ENCODE peak calls at places on chromosomes 13 and 19, in seven cellular contexts. One of them, this sample, is unnamed.

GRCh38 chr19:1410136-1410786 is 2.9 kb downstream of the DAZAP1 start:
- DNase-seq in Panc1: no peak
- DNase-seq in uterus: no peak
- DNase-seq in testis: no peak
- DNase-seq in H9: no peak
- DNase-seq in tibial nerve: no peak
- DNase-seq in CD8-positive, alpha-beta T cell: no peak
- DNase-seq in this sample: no peak

GRCh38 chr13:46831588-46832194 is 34.7 kb upstream of the ESD start:
- DNase-seq in tibial nerve: no peak
- DNase-seq in Panc1: peak
- DNase-seq in testis: peak
- DNase-seq in uterus: peak
- DNase-seq in CD8-positive, alpha-beta T cell: no peak
- DNase-seq in H9: no peak
- DNase-seq in this sample: no peak

GRCh38 chr19:35093430-35093829 is 22.2 kb upstream of the FXYD3 start:
- DNase-seq in tibial nerve: no peak
- DNase-seq in testis: no peak
- DNase-seq in H9: no peak
- DNase-seq in uterus: no peak
- DNase-seq in Panc1: no peak
- DNase-seq in CD8-positive, alpha-beta T cell: no peak
- DNase-seq in this sample: no peak

GRCh38 chr13:63636231-63636993 is 2220.8 kb upstream of the PCDH20 start:
- DNase-seq in Panc1: peak
- DNase-seq in H9: no peak
- DNase-seq in testis: no peak
- DNase-seq in CD8-positive, alpha-beta T cell: no peak
- DNase-seq in uterus: no peak
- DNase-seq in tibial nerve: no peak
- DNase-seq in this sample: no peak

GRCh38 chr13:108460043-108460442 is 169.4 kb upstream of the MYO16 start:
- DNase-seq in uterus: no peak
- DNase-seq in CD8-positive, alpha-beta T cell: no peak
- DNase-seq in Panc1: no peak
- DNase-seq in testis: no peak
- DNase-seq in H9: no peak
- DNase-seq in tibial nerve: no peak
- DNase-seq in this sample: no peak

GRCh38 chr19:49421039-49421877 is 2.0 kb downstream of the PTH2 start:
- DNase-seq in H9: peak
- DNase-seq in CD8-positive, alpha-beta T cell: no peak
- DNase-seq in uterus: no peak
- DNase-seq in testis: peak
- DNase-seq in Panc1: no peak
- DNase-seq in tibial nerve: no peak
- DNase-seq in this sample: peak

GRCh38 chr13:38350114-38350617 is 515 bp downstream of the UFM1 start:
- DNase-seq in uterus: no peak
- DNase-seq in Panc1: no peak
- DNase-seq in testis: peak
- DNase-seq in tibial nerve: peak
- DNase-seq in CD8-positive, alpha-beta T cell: peak
- DNase-seq in H9: no peak
- DNase-seq in this sample: peak

GRCh38 chr13:27968316-27969072 is 621 bp downstream of the CDX2 start:
- DNase-seq in CD8-positive, alpha-beta T cell: no peak
- DNase-seq in H9: peak
- DNase-seq in testis: no peak
- DNase-seq in tibial nerve: no peak
- DNase-seq in Panc1: no peak
- DNase-seq in uterus: no peak
- DNase-seq in this sample: peak

GRCh38 chr13:45847554-45848224 is 3.9 kb downstream of the SIAH3 start:
- DNase-seq in uterus: no peak
- DNase-seq in CD8-positive, alpha-beta T cell: peak
- DNase-seq in tibial nerve: no peak
- DNase-seq in H9: peak
- DNase-seq in Panc1: no peak
- DNase-seq in testis: no peak
- DNase-seq in this sample: no peak

GRCh38 chr13:45464687-45465453 is at the start of gene COG3:
- DNase-seq in Panc1: peak
- DNase-seq in tibial nerve: peak
- DNase-seq in H9: peak
- DNase-seq in testis: peak
- DNase-seq in CD8-positive, alpha-beta T cell: peak
- DNase-seq in uterus: peak
- DNase-seq in this sample: peak

GRCh38 chr19:5067666-5068065 is 98.8 kb downstream of the KDM4B start:
- DNase-seq in CD8-positive, alpha-beta T cell: no peak
- DNase-seq in testis: no peak
- DNase-seq in uterus: no peak
- DNase-seq in H9: no peak
- DNase-seq in tibial nerve: no peak
- DNase-seq in Panc1: no peak
- DNase-seq in this sample: no peak

GRCh38 chr19:5093953-5094718 is 125.2 kb downstream of the KDM4B start:
- DNase-seq in testis: no peak
- DNase-seq in Panc1: no peak
- DNase-seq in tibial nerve: no peak
- DNase-seq in H9: no peak
- DNase-seq in CD8-positive, alpha-beta T cell: no peak
- DNase-seq in uterus: no peak
- DNase-seq in this sample: no peak

GRCh38 chr13:46354143-46355087 is 32.6 kb downstream of the RUBCNL start:
- DNase-seq in Panc1: peak
- DNase-seq in H9: no peak
- DNase-seq in CD8-positive, alpha-beta T cell: no peak
- DNase-seq in uterus: no peak
- DNase-seq in testis: no peak
- DNase-seq in tibial nerve: no peak
- DNase-seq in this sample: no peak

GRCh38 chr13:44474122-44474910 is 100.7 kb downstream of the SERP2 start:
- DNase-seq in tibial nerve: no peak
- DNase-seq in uterus: no peak
- DNase-seq in CD8-positive, alpha-beta T cell: no peak
- DNase-seq in testis: peak
- DNase-seq in Panc1: no peak
- DNase-seq in H9: no peak
- DNase-seq in this sample: no peak

GRCh38 chr13:95300625-95301134 is 571 bp downstream of the ABCC4 start:
- DNase-seq in uterus: peak
- DNase-seq in H9: peak
- DNase-seq in Panc1: no peak
- DNase-seq in tibial nerve: no peak
- DNase-seq in testis: peak
- DNase-seq in CD8-positive, alpha-beta T cell: no peak
- DNase-seq in this sample: peak

GRCh38 chr13:77510156-77510555 is 25.4 kb upstream of the SCEL start:
- DNase-seq in H9: no peak
- DNase-seq in uterus: no peak
- DNase-seq in Panc1: no peak
- DNase-seq in CD8-positive, alpha-beta T cell: no peak
- DNase-seq in tibial nerve: no peak
- DNase-seq in testis: no peak
- DNase-seq in this sample: no peak

GRCh38 chr13:77503398-77503797 is 32.1 kb upstream of the SCEL start:
- DNase-seq in uterus: no peak
- DNase-seq in Panc1: no peak
- DNase-seq in CD8-positive, alpha-beta T cell: no peak
- DNase-seq in testis: no peak
- DNase-seq in H9: no peak
- DNase-seq in tibial nerve: no peak
- DNase-seq in this sample: no peak

GRCh38 chr13:77507931-77508776 is 27.4 kb upstream of the SCEL start:
- DNase-seq in testis: no peak
- DNase-seq in Panc1: no peak
- DNase-seq in CD8-positive, alpha-beta T cell: no peak
- DNase-seq in H9: no peak
- DNase-seq in uterus: no peak
- DNase-seq in tibial nerve: no peak
- DNase-seq in this sample: no peak

GRCh38 chr13:77509221-77509620 is 26.3 kb upstream of the SCEL start:
- DNase-seq in tibial nerve: no peak
- DNase-seq in uterus: no peak
- DNase-seq in CD8-positive, alpha-beta T cell: no peak
- DNase-seq in H9: no peak
- DNase-seq in testis: no peak
- DNase-seq in Panc1: no peak
- DNase-seq in this sample: no peak

DNA sequence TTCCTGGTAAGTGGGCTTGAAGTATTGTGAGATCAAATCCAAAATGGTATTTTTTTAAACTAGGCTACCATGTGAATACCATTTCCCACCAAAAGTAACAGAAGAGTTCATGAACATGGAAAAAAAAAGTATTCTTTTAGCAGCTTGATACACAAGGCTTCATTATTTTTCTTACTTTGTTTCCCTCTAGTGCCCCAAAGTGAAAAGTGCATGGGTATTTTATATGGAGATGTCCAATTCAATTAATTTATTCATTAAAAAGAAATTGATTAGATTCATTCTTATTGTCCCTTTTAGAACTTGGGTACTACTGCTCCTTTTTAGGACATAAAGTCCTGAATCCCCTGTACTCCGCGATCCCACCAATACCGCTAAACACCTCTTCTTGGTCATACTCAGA is 28.6 kb upstream of the SCEL start:
- DNase-seq in Panc1: no peak
- DNase-seq in H9: no peak
- DNase-seq in CD8-positive, alpha-beta T cell: no peak
- DNase-seq in tibial nerve: no peak
- DNase-seq in uterus: no peak
- DNase-seq in testis: no peak
- DNase-seq in this sample: no peak
- TF ChIP-seq CTCF in Panc1: peak
- TF ChIP-seq CTCF in H9: peak
- TF ChIP-seq CTCF in CD8-positive, alpha-beta T cell: no peak
- TF ChIP-seq CTCF in tibial nerve: no peak
- TF ChIP-seq CTCF in uterus: no peak
- TF ChIP-seq CTCF in testis: no peak
- TF ChIP-seq CTCF in this sample: peak

DNA sequence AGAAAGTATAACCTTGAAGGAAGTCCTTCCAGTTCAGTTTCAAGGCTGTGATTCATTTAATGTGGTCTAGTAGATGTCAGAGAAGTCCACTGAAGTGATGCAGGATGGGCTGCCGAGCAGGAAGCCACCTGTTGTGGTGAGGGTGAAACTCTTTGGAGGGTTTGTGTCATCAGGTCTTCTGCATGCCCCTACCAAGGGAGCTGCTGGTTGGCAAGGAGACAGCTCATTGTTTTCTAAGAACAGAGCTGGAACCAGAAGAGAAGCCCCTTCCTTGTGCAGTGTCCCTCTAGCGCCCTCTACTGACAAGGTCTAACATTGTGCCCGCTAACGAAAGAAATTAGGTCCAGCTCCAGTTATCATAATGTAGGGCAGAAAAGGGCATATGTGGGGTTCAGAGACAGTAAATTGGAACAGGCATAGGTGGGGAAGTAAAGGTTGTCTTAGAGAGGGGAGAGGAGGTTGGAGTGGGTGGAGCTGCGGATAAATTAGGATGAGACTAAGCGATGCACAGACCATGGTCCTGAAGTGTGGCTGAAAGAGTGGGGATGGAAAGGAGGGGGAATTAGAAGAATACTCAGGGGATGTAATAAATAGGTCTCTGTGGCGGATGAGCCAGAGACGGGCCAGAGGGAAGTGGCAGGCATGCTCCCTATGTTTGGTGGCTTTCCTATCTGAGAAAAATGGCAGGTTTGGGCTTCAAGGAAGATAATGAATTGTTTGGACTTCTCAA is 123.2 kb downstream of the OLFM4 start:
- DNase-seq in testis: peak
- DNase-seq in Panc1: peak
- DNase-seq in H9: peak
- DNase-seq in uterus: peak
- DNase-seq in CD8-positive, alpha-beta T cell: no peak
- DNase-seq in tibial nerve: no peak
- DNase-seq in this sample: no peak
- TF ChIP-seq CTCF in testis: peak
- TF ChIP-seq CTCF in Panc1: peak
- TF ChIP-seq CTCF in H9: peak
- TF ChIP-seq CTCF in uterus: peak
- TF ChIP-seq CTCF in CD8-positive, alpha-beta T cell: no peak
- TF ChIP-seq CTCF in tibial nerve: peak
- TF ChIP-seq CTCF in this sample: peak

GRCh38 chr13:113935081-113935511 is 38.8 kb downstream of the C13orf46 start:
- DNase-seq in Panc1: no peak
- DNase-seq in H9: peak
- DNase-seq in CD8-positive, alpha-beta T cell: no peak
- DNase-seq in uterus: peak
- DNase-seq in testis: no peak
- DNase-seq in tibial nerve: peak
- DNase-seq in this sample: no peak
- TF ChIP-seq CTCF in Panc1: no peak
- TF ChIP-seq CTCF in H9: no peak
- TF ChIP-seq CTCF in CD8-positive, alpha-beta T cell: no peak
- TF ChIP-seq CTCF in uterus: no peak
- TF ChIP-seq CTCF in testis: no peak
- TF ChIP-seq CTCF in tibial nerve: no peak
- TF ChIP-seq CTCF in this sample: peak

GRCh38 chr19:9834726-9835506 is at the start of gene PIN1:
- DNase-seq in Panc1: peak
- DNase-seq in uterus: peak
- DNase-seq in H9: peak
- DNase-seq in CD8-positive, alpha-beta T cell: peak
- DNase-seq in testis: peak
- DNase-seq in tibial nerve: peak
- DNase-seq in this sample: peak

GRCh38 chr19:9838324-9838723 is 3.2 kb downstream of the PIN1 start:
- DNase-seq in CD8-positive, alpha-beta T cell: no peak
- DNase-seq in testis: no peak
- DNase-seq in Panc1: no peak
- DNase-seq in uterus: no peak
- DNase-seq in H9: no peak
- DNase-seq in tibial nerve: no peak
- DNase-seq in this sample: no peak

GRCh38 chr19:9835507-9835949 is 410 bp downstream of the PIN1 start:
- DNase-seq in Panc1: no peak
- DNase-seq in CD8-positive, alpha-beta T cell: no peak
- DNase-seq in uterus: no peak
- DNase-seq in tibial nerve: no peak
- DNase-seq in testis: no peak
- DNase-seq in H9: no peak
- DNase-seq in this sample: no peak

GRCh38 chr19:9834302-9834725 is 804 bp upstream of the PIN1 start:
- DNase-seq in Panc1: no peak
- DNase-seq in tibial nerve: no peak
- DNase-seq in testis: no peak
- DNase-seq in H9: no peak
- DNase-seq in CD8-positive, alpha-beta T cell: no peak
- DNase-seq in uterus: no peak
- DNase-seq in this sample: no peak

DNA sequence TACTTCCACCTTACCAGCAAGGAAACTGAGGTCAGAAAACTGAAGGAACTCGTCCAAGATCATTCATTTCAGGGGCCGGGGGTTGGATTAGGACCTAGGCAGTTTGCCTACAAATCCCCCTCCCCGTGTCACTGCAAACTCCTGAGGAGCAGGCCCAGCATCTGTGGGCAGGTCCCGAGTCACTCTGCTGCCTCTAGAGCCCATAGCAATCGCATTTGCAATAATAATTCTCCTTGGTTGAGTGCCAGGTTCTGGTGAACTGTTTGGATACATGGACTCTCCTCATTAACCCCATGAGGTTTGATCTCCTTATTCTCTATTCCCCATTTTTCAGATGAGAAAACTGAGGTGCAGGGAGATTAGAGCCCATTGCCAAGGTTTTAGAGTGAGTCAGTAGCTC is 903 bp downstream of the PIN1 start:
- DNase-seq in uterus: no peak
- DNase-seq in Panc1: no peak
- DNase-seq in testis: peak
- DNase-seq in H9: no peak
- DNase-seq in CD8-positive, alpha-beta T cell: no peak
- DNase-seq in tibial nerve: no peak
- DNase-seq in this sample: no peak
- TF ChIP-seq CTCF in uterus: no peak
- TF ChIP-seq CTCF in Panc1: no peak
- TF ChIP-seq CTCF in testis: no peak
- TF ChIP-seq CTCF in H9: no peak
- TF ChIP-seq CTCF in CD8-positive, alpha-beta T cell: no peak
- TF ChIP-seq CTCF in tibial nerve: no peak
- TF ChIP-seq CTCF in this sample: no peak

This sample was measured in type B pancreatic cell.